ENCODE peak calls at places on chromosomes 7 and 10, in ten cellular contexts. One of them, this sample, is unnamed.

GRCh38 chr10:6221971-6222751 is 19.4 kb downstream of the PFKFB3 start:
- DNase-seq in endodermal cell: no peak
- DNase-seq in NCI-H1436: no peak
- DNase-seq in upper lobe of left lung: no peak
- DNase-seq in EL: peak; percentile 64
- DNase-seq in small intestine: no peak
- DNase-seq in HTR-8/SVneo: no peak
- DNase-seq in memory B cell: no peak
- DNase-seq in stomach: no peak
- DNase-seq in NCI-H2171 treated with DMSO at 0.1 percent for 48 hours: no peak
- DNase-seq in this sample: no peak

GRCh38 chr7:119640326-119640725 is 632.6 kb upstream of the KCND2 start:
- DNase-seq in endodermal cell: no peak
- DNase-seq in HTR-8/SVneo: no peak
- DNase-seq in small intestine: no peak
- DNase-seq in EL: no peak
- DNase-seq in upper lobe of left lung: no peak
- DNase-seq in stomach: no peak
- DNase-seq in memory B cell: no peak
- DNase-seq in NCI-H1436: no peak
- DNase-seq in NCI-H2171 treated with DMSO at 0.1 percent for 48 hours: no peak
- DNase-seq in this sample: no peak

GRCh38 chr7:33186187-33186586 is 56.8 kb downstream of the BBS9 start:
- DNase-seq in endodermal cell: peak; percentile 55
- DNase-seq in EL: peak; percentile 45
- DNase-seq in NCI-H2171 treated with DMSO at 0.1 percent for 48 hours: no peak
- DNase-seq in memory B cell: no peak
- DNase-seq in HTR-8/SVneo: no peak
- DNase-seq in small intestine: no peak
- DNase-seq in stomach: no peak
- DNase-seq in NCI-H1436: no peak
- DNase-seq in upper lobe of left lung: no peak
- DNase-seq in this sample: no peak

GRCh38 chr10:125881192-125881591 is at the start of gene DHX32:
- DNase-seq in NCI-H1436: no peak
- DNase-seq in EL: no peak
- DNase-seq in memory B cell: no peak
- DNase-seq in upper lobe of left lung: no peak
- DNase-seq in HTR-8/SVneo: no peak
- DNase-seq in endodermal cell: peak; percentile 88
- DNase-seq in stomach: no peak
- DNase-seq in NCI-H2171 treated with DMSO at 0.1 percent for 48 hours: no peak
- DNase-seq in small intestine: no peak
- DNase-seq in this sample: no peak

GRCh38 chr10:104650072-104650471 is 9.0 kb downstream of the SORCS3 start:
- DNase-seq in HTR-8/SVneo: no peak
- DNase-seq in EL: no peak
- DNase-seq in NCI-H2171 treated with DMSO at 0.1 percent for 48 hours: no peak
- DNase-seq in endodermal cell: no peak
- DNase-seq in NCI-H1436: peak; percentile 20
- DNase-seq in small intestine: no peak
- DNase-seq in upper lobe of left lung: no peak
- DNase-seq in memory B cell: no peak
- DNase-seq in stomach: no peak
- DNase-seq in this sample: peak; percentile 10

GRCh38 chr7:44534501-44534900 is 6.6 kb downstream of the NPC1L1 start:
- DNase-seq in memory B cell: peak; percentile 47
- DNase-seq in upper lobe of left lung: peak; percentile 63
- DNase-seq in EL: peak; percentile 51
- DNase-seq in NCI-H2171 treated with DMSO at 0.1 percent for 48 hours: peak; percentile 19
- DNase-seq in NCI-H1436: peak; percentile 56
- DNase-seq in HTR-8/SVneo: peak; percentile 72
- DNase-seq in small intestine: no peak
- DNase-seq in stomach: no peak
- DNase-seq in endodermal cell: peak; percentile 93
- DNase-seq in this sample: peak; percentile 65

GRCh38 chr7:112080441-112080840 is 125.8 kb downstream of the DOCK4 start:
- DNase-seq in upper lobe of left lung: no peak
- DNase-seq in endodermal cell: no peak
- DNase-seq in NCI-H1436: no peak
- DNase-seq in HTR-8/SVneo: peak; percentile 30
- DNase-seq in EL: peak; percentile 88
- DNase-seq in NCI-H2171 treated with DMSO at 0.1 percent for 48 hours: no peak
- DNase-seq in small intestine: no peak
- DNase-seq in memory B cell: no peak
- DNase-seq in stomach: no peak
- DNase-seq in this sample: no peak

GRCh38 chr7:156327916-156328315 is 312.7 kb upstream of the RNF32 start:
- DNase-seq in NCI-H1436: no peak
- DNase-seq in NCI-H2171 treated with DMSO at 0.1 percent for 48 hours: no peak
- DNase-seq in endodermal cell: no peak
- DNase-seq in upper lobe of left lung: no peak
- DNase-seq in HTR-8/SVneo: no peak
- DNase-seq in memory B cell: no peak
- DNase-seq in small intestine: no peak
- DNase-seq in stomach: no peak
- DNase-seq in EL: no peak
- DNase-seq in this sample: no peak

GRCh38 chr10:71657604-71658348 is 61.8 kb downstream of the C10orf105 start:
- DNase-seq in HTR-8/SVneo: no peak
- DNase-seq in EL: no peak
- DNase-seq in endodermal cell: peak; percentile 86
- DNase-seq in stomach: no peak
- DNase-seq in small intestine: no peak
- DNase-seq in NCI-H2171 treated with DMSO at 0.1 percent for 48 hours: no peak
- DNase-seq in memory B cell: no peak
- DNase-seq in upper lobe of left lung: no peak
- DNase-seq in NCI-H1436: no peak
- DNase-seq in this sample: no peak

This sample was measured in HT-29.